ENCODE peak calls at places on chromosome 7, in four cellular contexts. L, W, C and Z are unnamed samples.
A peak's percentile ranks its signal among the peaks of the same experiment; 100 is the strongest.

GRCh38 chr7:130144632-130145171 is 60.5 kb downstream of the TMEM209 start:
- DNase-seq in L (no peak), C (peak; percentile 35), W (no peak), Z (no peak)

GRCh38 chr7:134885967-134886352 is 100.3 kb upstream of the AGBL3 start:
- DNase-seq in L (no peak), W (no peak), C (peak; percentile 60), Z (no peak)

GRCh38 chr7:100544949-100545635 is 6.1 kb downstream of the AGFG2 start:
- DNase-seq in W (peak; percentile 35), C (peak; percentile 51), L (no peak), Z (no peak)

GRCh38 chr7:8133955-8134733 is 127.8 kb downstream of the ICA1 start:
- DNase-seq in L (no peak), C (peak; percentile 12), W (no peak), Z (no peak)

GRCh38 chr7:142785841-142786250 is 15.1 kb downstream of the PRSS2 start:
- DNase-seq in W (no peak), C (no peak), L (no peak), Z (no peak)

GRCh38 chr7:153588596-153588995 is 463.6 kb upstream of the DPP6 start:
- DNase-seq in C (no peak), L (no peak), W (no peak), Z (no peak)

GRCh38 chr7:22730921-22731654 is 4.1 kb downstream of the IL6 start:
- DNase-seq in L (no peak), C (peak; percentile 94), W (no peak), Z (no peak)

GRCh38 chr7:6571160-6571779 is 6.0 kb upstream of the ZDHHC4 start:
- DNase-seq in L (no peak), W (no peak), C (peak; percentile 7), Z (no peak)

GRCh38 chr7:130719550-130719949 is 14.5 kb downstream of the KLF14 start:
- DNase-seq in C (no peak), W (no peak), L (no peak), Z (no peak)

GRCh38 chr7:73715648-73716317 is 3.7 kb downstream of the STX1A start:
- DNase-seq in W (peak; percentile 52), C (peak; percentile 98), L (no peak), Z (no peak)

GRCh38 chr7:40329601-40330153 is 194.9 kb downstream of the SUGCT start:
- DNase-seq in W (no peak), L (no peak), C (peak; percentile 75), Z (peak; percentile 27)

GRCh38 chr7:115634633-115635032 is 395.9 kb downstream of the TFEC start:
- DNase-seq in W (no peak), L (no peak), C (peak; percentile 83), Z (no peak)

GRCh38 chr7:51140203-51140938 is 176.2 kb downstream of the COBL start:
- DNase-seq in W (no peak), L (no peak), C (no peak), Z (no peak)

GRCh38 chr7:53789741-53790140 is 752.4 kb upstream of the VSTM2A start:
- DNase-seq in C (no peak), L (no peak), W (no peak), Z (no peak)

GRCh38 chr7:74372511-74373111 is 81.1 kb upstream of the GTF2IRD1 start:
- DNase-seq in L (no peak), C (no peak), W (no peak), Z (no peak)

GRCh38 chr7:142463401-142463850 is 205.6 kb upstream of the PRSS58 start:
- DNase-seq in W (no peak), L (no peak), C (no peak), Z (peak; percentile 39)

GRCh38 chr7:29146888-29147609 is 712 bp upstream of the CPVL start:
- DNase-seq in C (peak; percentile 66), L (no peak), W (peak; percentile 45), Z (no peak)

GRCh38 chr7:34430456-34430855 is 227.6 kb upstream of the NPSR1 start:
- DNase-seq in L (no peak), C (peak; percentile 45), W (no peak), Z (no peak)